ENCODE peak calls at places on chromosomes 2 and 18, in six cellular contexts. R is kidney epithelial cell, H is heart right ventricle, C is ascending aorta, W is HFF-Myc, K is cardiac muscle cell. S is an unnamed sample.
A peak's percentile ranks its signal among the peaks of the same experiment; 100 is the strongest.

GRCh38 chr2:128420776-128421175 is 102.1 kb upstream of the HS6ST1 start:
- DNase-seq in H (no peak), K (no peak), C (no peak), W (no peak), R (no peak), S (no peak)

GRCh38 chr2:43132523-43133301 is 93.7 kb downstream of the ZFP36L2 start:
- DNase-seq in H (no peak), R (no peak), C (no peak), K (no peak), W (no peak), S (no peak)

GRCh38 chr2:26682155-26682554 is 10.4 kb upstream of the KCNK3 start:
- DNase-seq in K (peak; percentile 12), R (no peak), W (no peak), C (peak; percentile 29), H (no peak), S (no peak)

GRCh38 chr2:95389256-95390119 is 13.0 kb upstream of the FAHD2A start:
- DNase-seq in C (no peak), H (peak; percentile 39), W (peak; percentile 24), R (no peak), K (peak; percentile 79), S (peak; percentile 57)

GRCh38 chr2:55119711-55120487 is 69.6 kb upstream of the RTN4 start:
- DNase-seq in K (no peak), W (no peak), C (no peak), R (no peak), H (no peak), S (no peak)

GRCh38 chr2:216575465-216575864 is 57.8 kb upstream of the IGFBP2 start:
- DNase-seq in R (no peak), K (no peak), C (no peak), H (no peak), W (no peak), S (no peak)

GRCh38 chr2:137797630-137798029 is 166.6 kb upstream of the HNMT start:
- DNase-seq in R (no peak), K (no peak), C (no peak), H (no peak), W (no peak), S (no peak)

GRCh38 chr2:47033102-47033880 is 117.7 kb upstream of the MCFD2 start:
- DNase-seq in K (no peak), H (no peak), C (no peak), R (no peak), W (no peak), S (no peak)

GRCh38 chr2:36408198-36408703 is 52.7 kb downstream of the CRIM1 start:
- DNase-seq in W (no peak), C (no peak), R (peak; percentile 26), K (peak; percentile 65), H (peak; percentile 19), S (no peak)

GRCh38 chr2:96869824-96870630 is at the start of gene SEMA4C:
- DNase-seq in W (no peak), R (no peak), K (peak; percentile 50), H (peak; percentile 80), C (no peak), S (no peak)

GRCh38 chr2:130759906-130760753 is 4.8 kb downstream of the AMER3 start:
- DNase-seq in K (peak; percentile 44), R (no peak), C (no peak), H (no peak), W (no peak), S (no peak)

GRCh38 chr2:42562474-42563144 is 5.8 kb upstream of the MTA3 start:
- DNase-seq in K (no peak), C (no peak), H (no peak), R (no peak), W (no peak), S (no peak)

GRCh38 chr2:239224249-239224605 is 176.6 kb downstream of the HDAC4 start:
- DNase-seq in K (no peak), R (no peak), C (no peak), H (no peak), W (no peak), S (no peak)

GRCh38 chr2:98664323-98664722 is 55.9 kb downstream of the UNC50 start:
- DNase-seq in C (no peak), W (no peak), R (no peak), K (no peak), H (no peak), S (no peak)

GRCh38 chr18:55500316-55501086 is 87.5 kb downstream of the TCF4 start:
- DNase-seq in H (no peak), K (peak; percentile 74), W (no peak), C (no peak), R (no peak), S (no peak)
- H3K4me3 ChIP-seq in H (no peak overlapping the region), K (no peak overlapping the region), W (peak overlapping the region; percentile 24), C (no peak overlapping the region), R (no peak overlapping the region), S (no peak overlapping the region)

DNA sequence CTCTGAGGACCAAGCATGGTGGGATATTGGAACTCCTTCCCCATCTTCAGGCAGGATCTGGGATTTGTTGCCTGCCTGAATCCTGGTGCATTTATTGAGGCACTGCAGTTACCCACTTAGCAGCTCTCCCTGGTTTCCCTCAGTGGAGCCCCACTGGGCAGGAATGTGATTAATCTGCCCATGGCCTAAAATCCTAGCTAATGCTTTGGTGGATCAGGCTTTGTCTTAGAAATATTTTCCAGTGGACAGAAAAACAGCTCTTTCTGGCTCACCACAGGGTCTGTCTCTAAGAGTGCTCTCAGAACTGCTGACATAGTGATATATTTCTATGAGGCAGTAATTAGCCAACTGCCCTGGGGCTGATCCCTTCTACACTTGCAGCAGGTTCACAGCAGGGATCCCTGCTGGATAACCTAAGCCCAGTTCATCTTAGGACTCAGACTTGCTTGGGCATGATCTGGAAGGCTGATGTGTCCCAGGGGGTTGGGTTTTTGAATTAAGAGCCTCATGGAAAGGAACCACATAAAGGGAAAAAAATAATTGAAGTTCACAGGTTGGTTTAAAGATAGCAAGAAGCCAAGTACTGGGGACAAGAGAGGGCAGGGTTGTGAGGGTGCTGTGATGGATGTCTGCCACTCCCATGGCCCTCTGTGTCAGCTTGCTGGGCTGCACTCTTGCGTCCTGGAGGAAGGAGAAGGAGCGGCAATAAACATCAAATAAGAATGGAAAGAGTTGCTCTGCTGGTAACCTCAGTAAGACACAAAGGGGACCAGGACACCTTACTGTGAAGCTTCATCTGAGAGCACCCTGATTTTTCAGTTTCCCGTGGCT is 44.2 kb upstream of the ZDBF2 start:
- DNase-seq in C (no peak), R (no peak), H (no peak), K (peak; percentile 8), W (no peak), S (no peak)
- TF ChIP-seq CTCF in C (no peak), R (no peak), H (no peak), K (peak; percentile 5), W (peak; percentile 6), S (no peak)

GRCh38 chr2:9593936-9594335 is 36.9 kb downstream of the YWHAQ start:
- DNase-seq in W (no peak), R (no peak), C (no peak), K (no peak), H (no peak), S (peak; percentile 13)

GRCh38 chr2:9596621-9597311 is 34.0 kb downstream of the YWHAQ start:
- DNase-seq in W (no peak), K (no peak), R (no peak), C (no peak), H (no peak), S (peak; percentile 28)

GRCh38 chr2:9595746-9596145 is 35.1 kb downstream of the YWHAQ start:
- DNase-seq in H (no peak), K (no peak), W (no peak), R (no peak), C (no peak), S (peak; percentile 7)

GRCh38 chr2:9592699-9593098 is 37.1 kb upstream of the ADAM17 start:
- DNase-seq in W (no peak), R (no peak), K (no peak), H (no peak), C (no peak), S (no peak)

GRCh38 chr2:9594361-9595063 is 36.3 kb downstream of the YWHAQ start:
- DNase-seq in H (peak; percentile 33), R (peak; percentile 90), K (peak; percentile 91), W (no peak), C (no peak), S (peak; percentile 21)
- H3K4me3 ChIP-seq in H (no peak overlapping the region), R (no peak overlapping the region), K (no peak overlapping the region), W (no peak overlapping the region), C (no peak overlapping the region), S (no peak overlapping the region)

DNA sequence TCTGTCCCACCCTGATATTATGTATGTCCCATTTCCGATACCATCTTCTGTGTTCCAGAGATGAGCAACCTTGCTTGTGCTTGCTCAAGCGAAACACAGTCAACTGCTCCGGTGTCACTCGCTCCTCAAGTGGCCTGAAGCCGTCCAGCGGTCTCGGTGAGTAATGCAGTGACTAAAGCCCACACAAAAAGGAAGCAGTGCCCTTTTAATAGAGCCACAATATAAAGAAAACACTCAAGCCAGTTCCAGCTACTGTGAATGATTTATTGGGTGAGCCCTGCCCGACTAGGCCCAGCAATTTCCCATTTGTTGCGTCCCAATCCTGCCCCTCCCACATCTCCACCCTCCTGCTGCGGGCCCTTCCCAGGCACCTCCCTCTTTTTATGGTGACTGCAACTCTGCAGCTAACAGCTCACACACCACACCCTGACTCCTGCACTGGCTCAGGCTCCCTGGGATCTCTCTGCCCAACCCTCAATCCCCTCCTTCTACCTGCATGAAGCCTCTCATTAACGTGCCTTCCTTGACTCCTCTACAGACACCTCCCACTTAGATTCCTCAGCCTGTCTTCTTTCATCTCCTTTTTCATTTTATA is 44.2 kb upstream of the DSC1 start:
- DNase-seq in K (no peak), C (peak; percentile 14), H (peak; percentile 40), R (peak; percentile 86), W (no peak), S (peak; percentile 90)
- TF ChIP-seq CTCF in K (no peak), C (peak; percentile 6), H (no peak), R (peak; percentile 39), W (no peak), S (peak; percentile 51)

GRCh38 chr2:66430195-66430905 is 4.6 kb upstream of the MEIS1 start:
- DNase-seq in H (no peak), W (no peak), C (no peak), K (no peak), R (no peak), S (no peak)
- H3K4me3 ChIP-seq in H (no peak overlapping the region), W (no peak overlapping the region), C (no peak overlapping the region), K (peak overlapping the region; percentile 94), R (no peak overlapping the region), S (no peak overlapping the region)

GRCh38 chr2:219739866-219740440 is 112.5 kb downstream of the SLC4A3 start:
- DNase-seq in C (no peak), W (no peak), H (no peak), R (no peak), K (no peak), S (no peak)
- TF ChIP-seq CTCF in C (no peak), W (no peak), H (no peak), R (no peak), K (no peak), S (no peak)